ENCODE peak calls at places on chromosomes 3 and 15, in ten cellular contexts. M, E, T, I, Y, L, H, J, V and P are unnamed samples.

GRCh38 chr3:148682997-148683396 is 14.7 kb upstream of the AGTR1 start:
- DNase-seq in V (no peak), Y (no peak), M (no peak), J (peak), T (no peak), H (no peak), L (no peak), I (peak), E (no peak), P (no peak)

GRCh38 chr15:85752591-85752990 is 42.1 kb downstream of the KLHL25 start:
- DNase-seq in J (peak), V (peak), Y (no peak), I (peak), H (no peak), M (no peak), L (no peak), E (no peak), T (peak), P (no peak)

GRCh38 chr15:81111018-81111417 is 23.1 kb upstream of the CFAP161 start:
- DNase-seq in V (no peak), J (no peak), L (no peak), E (no peak), Y (no peak), I (no peak), H (no peak), T (no peak), M (no peak), P (no peak)

GRCh38 chr15:33860749-33861148 is 107.5 kb upstream of the CHRM5 start:
- DNase-seq in L (peak), I (no peak), V (no peak), T (no peak), H (peak), J (no peak), M (peak), Y (peak), E (peak), P (peak)

GRCh38 chr15:89555768-89556167 is 19.5 kb upstream of the TICRR start:
- DNase-seq in H (no peak), I (no peak), M (no peak), T (no peak), V (no peak), E (no peak), J (no peak), Y (no peak), L (no peak), P (no peak)

GRCh38 chr15:74768771-74769342 is 13.0 kb upstream of the CSK start:
- DNase-seq in E (peak), I (peak), T (no peak), V (peak), H (peak), J (peak), M (peak), L (peak), Y (peak), P (peak)

GRCh38 chr3:10524270-10524669 is 18.9 kb upstream of the ATP2B2 start:
- DNase-seq in J (no peak), T (no peak), H (no peak), I (no peak), M (no peak), V (peak), Y (no peak), E (no peak), L (no peak), P (no peak)

GRCh38 chr3:32022947-32023346 is 41.4 kb downstream of the ZNF860 start:
- DNase-seq in V (no peak), L (no peak), I (no peak), T (no peak), M (no peak), H (no peak), J (no peak), E (no peak), Y (no peak), P (no peak)

GRCh38 chr15:36738817-36739216 is 159.4 kb downstream of the CDIN1 start:
- DNase-seq in H (no peak), I (no peak), V (no peak), T (no peak), Y (no peak), M (peak), J (no peak), L (no peak), E (peak), P (peak)

GRCh38 chr3:71784914-71785593 is at the start of gene PROK2:
- DNase-seq in T (peak), I (no peak), Y (no peak), E (no peak), V (no peak), M (no peak), L (no peak), J (peak), H (no peak), P (no peak)
- H3K4me3 ChIP-seq in T (no peak), I (no peak), Y (no peak), E (no peak), V (peak), M (no peak), L (no peak), J (peak), H (peak), P (no peak)

GRCh38 chr3:38488949-38489348 is 7.2 kb upstream of the EXOG start:
- DNase-seq in Y (no peak), E (no peak), M (no peak), J (no peak), H (no peak), T (no peak), L (no peak), V (no peak), I (no peak), P (no peak)
- TF ChIP-seq CTCF in Y (no peak), E (no peak), M (no peak), J (no peak), H (no peak), T (no peak), L (no peak), V (no peak), I (no peak), P (no peak)

GRCh38 chr3:157083824-157084223 is 76.1 kb downstream of the CCNL1 start:
- DNase-seq in H (no peak), I (no peak), Y (no peak), M (no peak), T (no peak), L (no peak), E (no peak), J (no peak), V (no peak), P (no peak)

GRCh38 chr3:157082305-157082981 is 77.5 kb downstream of the CCNL1 start:
- DNase-seq in H (no peak), I (no peak), E (peak), L (peak), V (peak), Y (peak), M (peak), T (no peak), J (no peak), P (peak)

GRCh38 chr3:157079677-157080369 is 80.1 kb downstream of the CCNL1 start:
- DNase-seq in E (no peak), H (no peak), I (no peak), Y (no peak), V (peak), L (no peak), T (no peak), M (no peak), J (no peak), P (peak)

GRCh38 chr3:157078131-157078835 is 81.7 kb downstream of the CCNL1 start:
- DNase-seq in L (no peak), J (no peak), M (no peak), V (no peak), I (no peak), T (no peak), H (no peak), Y (no peak), E (peak), P (no peak)

GRCh38 chr3:157081681-157082210 is 78.2 kb downstream of the CCNL1 start:
- DNase-seq in T (peak), V (peak), L (peak), M (peak), Y (peak), H (peak), J (peak), E (peak), I (peak), P (peak)
- H3K4me3 ChIP-seq in T (no peak), V (no peak), L (no peak), M (no peak), Y (peak), H (no peak), J (no peak), E (no peak), I (no peak), P (peak)

DNA sequence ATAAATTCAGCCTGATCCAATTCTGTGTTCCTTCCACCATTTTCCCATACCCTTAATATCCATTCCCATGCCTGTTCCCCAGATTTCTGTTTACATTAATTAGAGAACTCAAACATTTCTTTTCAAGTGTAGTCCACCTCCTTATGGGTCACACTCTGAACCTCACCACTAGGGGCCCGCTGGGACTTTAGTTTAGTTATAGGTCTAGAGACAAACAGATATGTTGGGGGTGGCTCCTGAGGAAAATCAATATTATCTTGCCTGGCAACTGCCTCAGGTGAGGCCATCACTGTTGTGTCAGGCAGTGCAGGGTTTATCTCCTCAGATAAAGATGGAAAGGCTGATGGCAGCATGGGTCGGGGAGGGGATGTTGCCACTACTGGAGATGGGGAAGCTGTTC is 72.8 kb downstream of the CLDN1 start:
- DNase-seq in V (no peak), M (no peak), J (no peak), E (no peak), I (no peak), Y (no peak), H (no peak), T (no peak), L (no peak), P (no peak)
- TF ChIP-seq CTCF in V (no peak), M (no peak), J (no peak), E (no peak), I (no peak), Y (peak), H (no peak), T (no peak), L (no peak), P (no peak)

DNA sequence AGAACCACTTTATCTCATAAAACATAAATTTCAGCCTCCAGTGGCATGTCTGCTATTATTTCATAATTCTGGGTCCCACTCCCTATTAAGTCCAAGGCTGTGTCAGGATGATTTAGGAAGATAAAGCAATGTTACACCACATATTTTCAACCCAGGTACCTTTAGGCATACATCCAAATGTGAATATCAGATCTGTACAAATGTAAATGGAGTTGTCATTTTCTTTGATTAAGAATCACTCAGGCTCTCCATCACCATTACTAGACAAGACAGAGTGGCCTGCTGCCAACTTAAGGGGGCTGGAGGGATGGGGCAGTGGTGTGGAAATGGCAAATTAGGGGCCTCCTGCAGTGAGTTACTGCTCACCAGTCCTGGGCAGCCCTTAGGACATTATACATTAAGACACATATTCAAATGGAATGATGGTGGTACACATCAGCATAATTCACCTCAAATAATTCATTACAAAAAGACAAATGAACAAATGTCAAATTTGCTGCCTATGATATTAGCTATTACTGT is 211.0 kb downstream of the TNIK start:
- DNase-seq in T (no peak), E (no peak), I (no peak), L (no peak), M (no peak), Y (no peak), H (no peak), J (no peak), V (no peak), P (no peak)
- H3K4me3 ChIP-seq in T (no peak), E (no peak), I (no peak), L (no peak), M (no peak), Y (no peak), H (no peak), J (no peak), V (no peak), P (no peak)

GRCh38 chr15:93617443-93617842 is 528.4 kb upstream of the RGMA start:
- DNase-seq in J (no peak), Y (no peak), V (no peak), H (no peak), L (no peak), I (no peak), M (no peak), T (no peak), E (no peak), P (no peak)
- TF ChIP-seq CTCF in J (no peak), Y (no peak), V (no peak), H (no peak), L (no peak), I (no peak), M (no peak), T (no peak), E (no peak), P (no peak)